ENCODE peak calls at places on chromosome 2, in six cellular contexts. H is fibroblast of lung, T is islet precursor cell, E is GM03348, U is left cardiac atrium, B is activated gamma-delta T cell treated with Interleukin-2 at 50 U/mL for 16 hours. V is an unnamed sample.

GRCh38 chr2:45765007-45765767 is 113.7 kb downstream of the PRKCE start:
- DNase-seq in T (no peak), U (no peak), E (no peak), H (no peak), B (no peak), V (no peak)

GRCh38 chr2:109372614-109373013 is 241.2 kb downstream of the SEPTIN10 start:
- DNase-seq in E (no peak), B (peak), H (no peak), T (peak), U (no peak), V (no peak)

GRCh38 chr2:33521791-33522281 is 45.4 kb downstream of the RASGRP3 start:
- DNase-seq in H (peak), T (no peak), U (peak), B (no peak), E (peak), V (no peak)

GRCh38 chr2:230903251-230904150 is 21.5 kb downstream of the GPR55 start:
- DNase-seq in E (no peak), T (peak), H (no peak), B (no peak), U (no peak), V (no peak)

GRCh38 chr2:233700028-233700635 is 7.4 kb downstream of the UGT1A6 start:
- DNase-seq in U (no peak), T (no peak), H (peak), E (peak), B (no peak), V (no peak)

GRCh38 chr2:78992807-78993517 is 32.5 kb upstream of the REG3G start:
- DNase-seq in H (no peak), T (peak), B (no peak), U (no peak), E (no peak), V (no peak)

GRCh38 chr2:5846881-5847280 is 154.7 kb downstream of the SOX11 start:
- DNase-seq in T (peak), H (peak), B (no peak), E (no peak), U (no peak), V (no peak)

GRCh38 chr2:88077076-88077475 is 9.5 kb downstream of the SMYD1 start:
- DNase-seq in B (no peak), U (no peak), H (no peak), T (no peak), E (no peak), V (peak)

GRCh38 chr2:140552634-140553033 is 1578.2 kb downstream of the LRP1B start:
- DNase-seq in U (no peak), T (no peak), H (no peak), E (no peak), B (no peak), V (no peak)

GRCh38 chr2:150479075-150479915 is 8.2 kb downstream of the RND3 start:
- DNase-seq in U (no peak), B (no peak), H (peak), T (no peak), E (no peak), V (no peak)

GRCh38 chr2:127326289-127326945 is 32.5 kb upstream of the ERCC3 start:
- DNase-seq in E (no peak), T (no peak), B (no peak), H (peak), U (no peak), V (no peak)

GRCh38 chr2:212242739-212243138 is 295.9 kb downstream of the ERBB4 start:
- DNase-seq in U (no peak), E (no peak), B (no peak), H (no peak), T (no peak), V (no peak)

GRCh38 chr2:231280861-231281260 is 82.4 kb downstream of the ARMC9 start:
- DNase-seq in T (no peak), E (no peak), H (no peak), B (no peak), U (no peak), V (no peak)

GRCh38 chr2:26897807-26898479 is 50.0 kb downstream of the DPYSL5 start:
- DNase-seq in T (no peak), H (no peak), E (no peak), B (no peak), U (no peak), V (no peak)

GRCh38 chr2:241216211-241216761 is 27.8 kb downstream of the ANO7 start:
- DNase-seq in E (no peak), B (no peak), U (no peak), T (peak), H (no peak), V (no peak)

GRCh38 chr2:20067992-20068727 is 16.7 kb upstream of the LAPTM4A start:
- DNase-seq in H (peak), T (no peak), U (no peak), E (peak), B (no peak), V (no peak)

GRCh38 chr2:55009277-55010055 is 40.8 kb downstream of the RTN4 start:
- DNase-seq in B (no peak), E (no peak), T (no peak), U (no peak), H (no peak), V (no peak)

GRCh38 chr2:217959723-217960122 is 43.1 kb downstream of the TNS1 start:
- DNase-seq in E (no peak), U (peak), B (no peak), T (peak), H (peak), V (peak)

GRCh38 chr2:84880645-84881521 is at the start of gene TRABD2A:
- DNase-seq in U (no peak), H (no peak), B (peak), E (peak), T (peak), V (peak)

GRCh38 chr2:156490467-156490840 is 54.3 kb downstream of the GPD2 start:
- DNase-seq in B (no peak), H (no peak), T (no peak), U (no peak), E (no peak), V (no peak)

GRCh38 chr2:38037757-38038615 is 38.0 kb downstream of the CYP1B1 start:
- DNase-seq in T (peak), U (peak), B (no peak), E (peak), H (peak), V (peak)

GRCh38 chr2:98835831-98836385 is 100.1 kb downstream of the CRACDL start:
- DNase-seq in B (peak), E (no peak), U (no peak), H (no peak), T (peak), V (no peak)

GRCh38 chr2:42103829-42104228 is 56.0 kb downstream of the PKDCC start:
- DNase-seq in U (no peak), H (no peak), E (no peak), B (no peak), T (peak), V (no peak)

GRCh38 chr2:133765693-133766092 is 197.4 kb upstream of the NCKAP5 start:
- DNase-seq in T (no peak), E (peak), U (no peak), B (no peak), H (peak), V (no peak)

GRCh38 chr2:160747771-160748170 is 254.2 kb upstream of the RBMS1 start:
- DNase-seq in H (peak), T (peak), B (no peak), U (no peak), E (peak), V (no peak)

GRCh38 chr2:156883828-156884615 is 373.5 kb upstream of the GALNT5 start:
- DNase-seq in B (no peak), T (no peak), H (peak), E (no peak), U (no peak), V (no peak)

GRCh38 chr2:99480390-99480789 is 9.4 kb downstream of the REV1 start:
- DNase-seq in B (no peak), E (no peak), T (no peak), H (peak), U (no peak), V (no peak)

GRCh38 chr2:241865416-241865956 is 4.0 kb upstream of the RTP5 start:
- DNase-seq in H (no peak), B (no peak), T (no peak), U (no peak), E (no peak), V (peak)

GRCh38 chr2:15588329-15588919 is 3.2 kb upstream of the DDX1 start:
- DNase-seq in E (peak), U (peak), H (peak), T (peak), B (no peak), V (peak)

GRCh38 chr2:46493241-46493970 is 14.0 kb downstream of the TMEM247 start:
- DNase-seq in T (peak), B (no peak), U (no peak), H (peak), E (peak), V (no peak)

GRCh38 chr2:230666885-230667712 is 45.5 kb upstream of the CAB39 start:
- DNase-seq in U (no peak), T (peak), H (peak), B (no peak), E (no peak), V (no peak)

GRCh38 chr2:179963626-179964025 is 43.5 kb downstream of the CWC22 start:
- DNase-seq in T (no peak), B (no peak), H (peak), E (peak), U (no peak), V (no peak)

GRCh38 chr2:152825834-152826233 is 107.4 kb downstream of the ARL6IP6 start:
- DNase-seq in U (no peak), H (peak), T (no peak), E (peak), B (no peak), V (no peak)

GRCh38 chr2:14140009-14140408 is 492.5 kb upstream of the LRATD1 start:
- DNase-seq in E (no peak), B (no peak), H (no peak), U (no peak), T (no peak), V (no peak)

GRCh38 chr2:165239230-165239629 is at the start of gene SCN2A:
- DNase-seq in T (no peak), H (peak), E (peak), U (no peak), B (no peak), V (no peak)

GRCh38 chr2:157076526-157077161 is 180.9 kb upstream of the GALNT5 start:
- DNase-seq in T (no peak), H (no peak), E (no peak), U (no peak), B (no peak), V (no peak)

GRCh38 chr2:216339456-216340279 is 32.6 kb downstream of the MARCHF4 start:
- DNase-seq in B (no peak), U (peak), T (peak), E (peak), H (peak), V (peak)

GRCh38 chr2:240917684-240918257 is 11.6 kb downstream of the CROCC2 start:
- DNase-seq in B (no peak), H (peak), E (no peak), U (peak), T (no peak), V (no peak)

GRCh38 chr2:26571316-26571715 is 69.8 kb downstream of the CIB4 start:
- DNase-seq in H (no peak), U (peak), E (no peak), B (no peak), T (no peak), V (no peak)

GRCh38 chr2:163719278-163719677 is 16.5 kb downstream of the FIGN start:
- DNase-seq in B (no peak), E (no peak), U (no peak), T (no peak), H (no peak), V (no peak)